ENCODE peak calls at places on chromosomes 6 and 20, in seven cellular contexts. One of them, this sample, is unnamed. For H3K4me1, the result is how much of the 10 kb centered on the place peaks cover.

GRCh38 chr6:108876929-108877775 is 28.9 kb downstream of the ARMC2 start:
- DNase-seq in IMR-90: peak
- DNase-seq in PC-3: no peak
- DNase-seq in CD8-positive, alpha-beta memory T cell: no peak
- DNase-seq in ovary: peak
- DNase-seq in psoas muscle: peak
- DNase-seq in heart left ventricle: peak
- DNase-seq in this sample: peak

GRCh38 chr20:47205577-47206123 is 150.8 kb downstream of the ZMYND8 start:
- DNase-seq in IMR-90: peak
- DNase-seq in ovary: no peak
- DNase-seq in CD8-positive, alpha-beta memory T cell: no peak
- DNase-seq in PC-3: peak
- DNase-seq in heart left ventricle: peak
- DNase-seq in psoas muscle: peak
- DNase-seq in this sample: peak

GRCh38 chr20:57620274-57620990 is at the start of gene ZBP1:
- DNase-seq in PC-3: no peak
- DNase-seq in CD8-positive, alpha-beta memory T cell: peak
- DNase-seq in psoas muscle: no peak
- DNase-seq in heart left ventricle: peak
- DNase-seq in ovary: no peak
- DNase-seq in IMR-90: no peak
- DNase-seq in this sample: no peak

GRCh38 chr6:151205971-151206600 is 33.7 kb upstream of the AKAP12 start:
- DNase-seq in heart left ventricle: no peak
- DNase-seq in PC-3: no peak
- DNase-seq in ovary: no peak
- DNase-seq in CD8-positive, alpha-beta memory T cell: no peak
- DNase-seq in IMR-90: no peak
- DNase-seq in psoas muscle: no peak
- DNase-seq in this sample: no peak

GRCh38 chr6:80363501-80363900 is 257.0 kb downstream of the BCKDHB start:
- DNase-seq in psoas muscle: no peak
- DNase-seq in ovary: no peak
- DNase-seq in PC-3: no peak
- DNase-seq in IMR-90: peak
- DNase-seq in heart left ventricle: no peak
- DNase-seq in CD8-positive, alpha-beta memory T cell: no peak
- DNase-seq in this sample: no peak

GRCh38 chr6:166253277-166254229 is 54.6 kb downstream of the PRR18 start:
- DNase-seq in heart left ventricle: peak
- DNase-seq in PC-3: no peak
- DNase-seq in CD8-positive, alpha-beta memory T cell: no peak
- DNase-seq in psoas muscle: peak
- DNase-seq in IMR-90: no peak
- DNase-seq in ovary: no peak
- DNase-seq in this sample: no peak

GRCh38 chr20:50537546-50538201 is 27.5 kb downstream of the PTPN1 start:
- DNase-seq in heart left ventricle: no peak
- DNase-seq in CD8-positive, alpha-beta memory T cell: no peak
- DNase-seq in PC-3: no peak
- DNase-seq in IMR-90: no peak
- DNase-seq in psoas muscle: no peak
- DNase-seq in ovary: no peak
- DNase-seq in this sample: no peak

GRCh38 chr20:60108397-60108796 is 150.2 kb downstream of the CDH26 start:
- DNase-seq in CD8-positive, alpha-beta memory T cell: no peak
- DNase-seq in psoas muscle: no peak
- DNase-seq in heart left ventricle: no peak
- DNase-seq in PC-3: no peak
- DNase-seq in IMR-90: peak
- DNase-seq in ovary: no peak
- DNase-seq in this sample: no peak

GRCh38 chr6:14489445-14489844 is 371.9 kb downstream of the CD83 start:
- DNase-seq in ovary: no peak
- DNase-seq in IMR-90: no peak
- DNase-seq in heart left ventricle: no peak
- DNase-seq in CD8-positive, alpha-beta memory T cell: no peak
- DNase-seq in PC-3: no peak
- DNase-seq in psoas muscle: no peak
- DNase-seq in this sample: no peak

GRCh38 chr20:58973179-58973578 is 7.9 kb upstream of the NELFCD start:
- DNase-seq in ovary: no peak
- DNase-seq in IMR-90: no peak
- DNase-seq in PC-3: no peak
- DNase-seq in CD8-positive, alpha-beta memory T cell: no peak
- DNase-seq in heart left ventricle: no peak
- DNase-seq in psoas muscle: no peak
- DNase-seq in this sample: no peak

GRCh38 chr6:116398366-116399005 is 27.7 kb downstream of the DSE start:
- DNase-seq in ovary: no peak
- DNase-seq in CD8-positive, alpha-beta memory T cell: no peak
- DNase-seq in PC-3: peak
- DNase-seq in psoas muscle: no peak
- DNase-seq in heart left ventricle: no peak
- DNase-seq in IMR-90: peak
- DNase-seq in this sample: no peak

GRCh38 chr6:113857565-113858066 is 471 bp downstream of the MARCKS start:
- DNase-seq in heart left ventricle: no peak
- DNase-seq in psoas muscle: peak
- DNase-seq in CD8-positive, alpha-beta memory T cell: no peak
- DNase-seq in PC-3: no peak
- DNase-seq in IMR-90: no peak
- DNase-seq in ovary: peak
- DNase-seq in this sample: no peak

GRCh38 chr20:63309261-63310071 is 16.5 kb downstream of the COL20A1 start:
- DNase-seq in IMR-90: peak
- DNase-seq in PC-3: peak
- DNase-seq in CD8-positive, alpha-beta memory T cell: no peak
- DNase-seq in psoas muscle: peak
- DNase-seq in ovary: peak
- DNase-seq in heart left ventricle: peak
- DNase-seq in this sample: no peak

GRCh38 chr6:79657238-79657637 is 26.1 kb downstream of the SH3BGRL2 start:
- DNase-seq in heart left ventricle: no peak
- DNase-seq in PC-3: no peak
- DNase-seq in CD8-positive, alpha-beta memory T cell: no peak
- DNase-seq in IMR-90: no peak
- DNase-seq in ovary: no peak
- DNase-seq in psoas muscle: no peak
- DNase-seq in this sample: no peak

GRCh38 chr6:20827798-20828197 is 293.5 kb downstream of the CDKAL1 start:
- DNase-seq in IMR-90: peak
- DNase-seq in CD8-positive, alpha-beta memory T cell: no peak
- DNase-seq in PC-3: no peak
- DNase-seq in ovary: no peak
- DNase-seq in psoas muscle: no peak
- DNase-seq in heart left ventricle: no peak
- DNase-seq in this sample: no peak

GRCh38 chr6:119978274-119978889 is 628.8 kb upstream of the MAN1A1 start:
- DNase-seq in heart left ventricle: no peak
- DNase-seq in CD8-positive, alpha-beta memory T cell: no peak
- DNase-seq in PC-3: peak
- DNase-seq in IMR-90: peak
- DNase-seq in ovary: no peak
- DNase-seq in psoas muscle: no peak
- DNase-seq in this sample: no peak

GRCh38 chr20:37336369-37337207 is 9.4 kb upstream of the SRC start:
- DNase-seq in IMR-90: peak
- DNase-seq in heart left ventricle: peak
- DNase-seq in psoas muscle: peak
- DNase-seq in PC-3: no peak
- DNase-seq in CD8-positive, alpha-beta memory T cell: no peak
- DNase-seq in ovary: peak
- DNase-seq in this sample: no peak

GRCh38 chr6:12962995-12963394 is 246.4 kb downstream of the PHACTR1 start:
- DNase-seq in ovary: no peak
- DNase-seq in IMR-90: no peak
- DNase-seq in heart left ventricle: no peak
- DNase-seq in psoas muscle: no peak
- DNase-seq in CD8-positive, alpha-beta memory T cell: no peak
- DNase-seq in PC-3: no peak
- DNase-seq in this sample: no peak

GRCh38 chr6:12961761-12962160 is 245.2 kb downstream of the PHACTR1 start:
- DNase-seq in CD8-positive, alpha-beta memory T cell: no peak
- DNase-seq in psoas muscle: no peak
- DNase-seq in IMR-90: no peak
- DNase-seq in PC-3: no peak
- DNase-seq in ovary: no peak
- DNase-seq in heart left ventricle: no peak
- DNase-seq in this sample: no peak

GRCh38 chr6:12963566-12963965 is 247.0 kb downstream of the PHACTR1 start:
- DNase-seq in IMR-90: no peak
- DNase-seq in ovary: no peak
- DNase-seq in heart left ventricle: no peak
- DNase-seq in CD8-positive, alpha-beta memory T cell: no peak
- DNase-seq in psoas muscle: no peak
- DNase-seq in PC-3: no peak
- DNase-seq in this sample: no peak

GRCh38 chr6:12958052-12958706 is 241.6 kb downstream of the PHACTR1 start:
- DNase-seq in psoas muscle: no peak
- DNase-seq in ovary: no peak
- DNase-seq in IMR-90: no peak
- DNase-seq in CD8-positive, alpha-beta memory T cell: no peak
- DNase-seq in PC-3: no peak
- DNase-seq in heart left ventricle: no peak
- DNase-seq in this sample: no peak

DNA sequence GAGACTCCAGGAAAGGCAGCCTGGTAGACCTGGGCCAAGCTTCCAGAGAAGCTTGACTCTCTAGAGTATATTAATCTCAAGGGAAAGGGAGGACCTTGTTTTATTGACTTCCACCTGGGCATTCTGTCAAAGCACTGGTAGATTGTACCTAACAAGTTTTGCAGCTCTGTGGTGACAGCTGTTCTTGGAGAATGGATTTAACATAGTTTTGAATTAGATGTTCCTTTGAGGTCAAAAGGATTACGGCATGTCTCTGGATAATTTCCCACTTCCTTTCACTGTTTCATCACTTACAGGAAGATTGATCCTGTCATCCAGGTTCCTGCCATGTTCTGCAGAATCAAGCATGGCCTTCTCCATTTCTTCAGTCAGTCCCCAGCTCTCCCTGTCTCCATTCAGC is 246.0 kb downstream of the PHACTR1 start:
- DNase-seq in PC-3: no peak
- DNase-seq in CD8-positive, alpha-beta memory T cell: no peak
- DNase-seq in heart left ventricle: no peak
- DNase-seq in psoas muscle: no peak
- DNase-seq in IMR-90: no peak
- DNase-seq in ovary: no peak
- DNase-seq in this sample: no peak
- H3K4me3 ChIP-seq in PC-3: no peak
- H3K4me3 ChIP-seq in CD8-positive, alpha-beta memory T cell: no peak
- H3K4me3 ChIP-seq in heart left ventricle: peak
- H3K4me3 ChIP-seq in psoas muscle: no peak
- H3K4me3 ChIP-seq in IMR-90: no peak
- H3K4me3 ChIP-seq in ovary: no peak
- H3K4me3 ChIP-seq in this sample: peak

GRCh38 chr20:53581444-53582311 is 12.0 kb downstream of the ZNF217 start:
- DNase-seq in heart left ventricle: no peak
- DNase-seq in psoas muscle: no peak
- DNase-seq in CD8-positive, alpha-beta memory T cell: no peak
- DNase-seq in PC-3: peak
- DNase-seq in ovary: no peak
- DNase-seq in IMR-90: no peak
- DNase-seq in this sample: no peak
- H3K4me1 ChIP-seq in heart left ventricle: half or more
- H3K4me1 ChIP-seq in psoas muscle: under half
- H3K4me1 ChIP-seq in CD8-positive, alpha-beta memory T cell: half or more
- H3K4me1 ChIP-seq in PC-3: half or more
- H3K4me1 ChIP-seq in ovary: under half
- H3K4me1 ChIP-seq in IMR-90: under half
- H3K4me1 ChIP-seq in this sample: under half

GRCh38 chr6:117624869-117625481 is 22.7 kb upstream of the GOPC start:
- DNase-seq in ovary: no peak
- DNase-seq in PC-3: peak
- DNase-seq in IMR-90: no peak
- DNase-seq in CD8-positive, alpha-beta memory T cell: no peak
- DNase-seq in psoas muscle: no peak
- DNase-seq in heart left ventricle: no peak
- DNase-seq in this sample: no peak

GRCh38 chr6:117629119-117629518 is 26.8 kb upstream of the GOPC start:
- DNase-seq in CD8-positive, alpha-beta memory T cell: no peak
- DNase-seq in ovary: no peak
- DNase-seq in PC-3: no peak
- DNase-seq in psoas muscle: no peak
- DNase-seq in IMR-90: no peak
- DNase-seq in heart left ventricle: no peak
- DNase-seq in this sample: no peak

DNA sequence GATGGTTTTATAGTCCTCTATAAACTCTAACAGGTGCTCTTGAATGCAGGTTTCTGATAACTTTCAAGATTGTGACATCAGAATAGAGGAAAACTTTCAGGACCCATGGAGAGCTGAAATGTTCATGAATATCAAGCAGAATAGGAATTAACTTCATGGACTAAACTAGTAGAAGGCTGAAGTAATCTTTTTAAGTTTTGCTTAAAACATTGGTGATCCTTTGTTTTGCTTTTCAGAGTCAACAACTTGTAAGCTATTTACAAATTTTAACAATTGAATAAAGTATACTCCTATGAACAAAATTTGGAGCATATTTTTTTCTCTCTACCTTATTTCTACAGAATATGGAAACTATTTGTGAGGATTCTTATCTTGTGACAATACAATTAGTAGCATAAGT is 25.2 kb upstream of the GOPC start:
- DNase-seq in ovary: no peak
- DNase-seq in IMR-90: no peak
- DNase-seq in psoas muscle: no peak
- DNase-seq in heart left ventricle: no peak
- DNase-seq in CD8-positive, alpha-beta memory T cell: no peak
- DNase-seq in PC-3: no peak
- DNase-seq in this sample: no peak
- H3K4me3 ChIP-seq in ovary: no peak
- H3K4me3 ChIP-seq in IMR-90: no peak
- H3K4me3 ChIP-seq in psoas muscle: no peak
- H3K4me3 ChIP-seq in heart left ventricle: no peak
- H3K4me3 ChIP-seq in CD8-positive, alpha-beta memory T cell: no peak
- H3K4me3 ChIP-seq in PC-3: no peak
- H3K4me3 ChIP-seq in this sample: no peak

GRCh38 chr6:170294813-170295518 is 4.1 kb upstream of the DLL1 start:
- DNase-seq in psoas muscle: no peak
- DNase-seq in IMR-90: no peak
- DNase-seq in heart left ventricle: no peak
- DNase-seq in PC-3: no peak
- DNase-seq in ovary: no peak
- DNase-seq in CD8-positive, alpha-beta memory T cell: no peak
- DNase-seq in this sample: no peak

GRCh38 chr6:170292778-170293164 is 1.9 kb upstream of the DLL1 start:
- DNase-seq in IMR-90: no peak
- DNase-seq in psoas muscle: no peak
- DNase-seq in CD8-positive, alpha-beta memory T cell: no peak
- DNase-seq in PC-3: peak
- DNase-seq in ovary: no peak
- DNase-seq in heart left ventricle: no peak
- DNase-seq in this sample: no peak

GRCh38 chr6:170292111-170292777 is 1.4 kb upstream of the DLL1 start:
- DNase-seq in ovary: no peak
- DNase-seq in psoas muscle: no peak
- DNase-seq in heart left ventricle: no peak
- DNase-seq in CD8-positive, alpha-beta memory T cell: no peak
- DNase-seq in PC-3: no peak
- DNase-seq in IMR-90: no peak
- DNase-seq in this sample: no peak

GRCh38 chr6:170293881-170294755 is 3.2 kb upstream of the DLL1 start:
- DNase-seq in CD8-positive, alpha-beta memory T cell: no peak
- DNase-seq in IMR-90: no peak
- DNase-seq in heart left ventricle: no peak
- DNase-seq in ovary: no peak
- DNase-seq in PC-3: no peak
- DNase-seq in psoas muscle: no peak
- DNase-seq in this sample: no peak

GRCh38 chr6:170293411-170293844 is 2.5 kb upstream of the DLL1 start:
- DNase-seq in CD8-positive, alpha-beta memory T cell: no peak
- DNase-seq in IMR-90: no peak
- DNase-seq in ovary: no peak
- DNase-seq in heart left ventricle: no peak
- DNase-seq in PC-3: no peak
- DNase-seq in psoas muscle: no peak
- DNase-seq in this sample: no peak
- H3K4me1 ChIP-seq in CD8-positive, alpha-beta memory T cell: under half
- H3K4me1 ChIP-seq in IMR-90: under half
- H3K4me1 ChIP-seq in ovary: under half
- H3K4me1 ChIP-seq in heart left ventricle: half or more
- H3K4me1 ChIP-seq in PC-3: under half
- H3K4me1 ChIP-seq in psoas muscle: under half
- H3K4me1 ChIP-seq in this sample: under half

This sample was measured in thoracic aorta.